ENCODE peak calls at places on chromosomes 11 and 22, in six cellular contexts. D is IMR-90, L is transverse colon, A is fibroblast of the aortic adventitia, H is mesendoderm, K is esophagus muscularis mucosa. B is an unnamed sample.

GRCh38 chr11:84384637-84385227 is 1098.6 kb upstream of the CCDC90B start:
- DNase-seq in D (peak), L (peak), A (peak), H (peak), K (no peak), B (peak)

GRCh38 chr22:19787849-19788141 is 27.2 kb downstream of the TBX1 start:
- DNase-seq in D (no peak), L (no peak), A (no peak), H (peak), K (no peak), B (no peak)

GRCh38 chr22:48100685-48101417 is 1338.4 kb downstream of the TBC1D22A start:
- DNase-seq in D (no peak), L (no peak), A (no peak), H (no peak), K (no peak), B (no peak)

GRCh38 chr22:24191381-24191841 is 10.1 kb downstream of the SUSD2 start:
- DNase-seq in D (no peak), L (no peak), A (no peak), H (no peak), K (no peak), B (no peak)

GRCh38 chr11:29125621-29126020 is 891.2 kb downstream of the KCNA4 start:
- DNase-seq in D (no peak), L (no peak), A (no peak), H (no peak), K (no peak), B (peak)

GRCh38 chr11:108857382-108857781 is 192.5 kb downstream of the DDX10 start:
- DNase-seq in D (no peak), L (no peak), A (peak), H (no peak), K (no peak), B (no peak)

GRCh38 chr11:45997599-45997998 is 75.1 kb downstream of the LARGE2 start:
- DNase-seq in D (no peak), L (no peak), A (no peak), H (peak), K (no peak), B (no peak)

GRCh38 chr11:70186420-70186819 is 16.7 kb upstream of the FADD start:
- DNase-seq in D (no peak), L (no peak), A (no peak), H (no peak), K (no peak), B (no peak)

GRCh38 chr11:126433989-126434949 is 78.8 kb downstream of the ST3GAL4 start:
- DNase-seq in D (no peak), L (no peak), A (no peak), H (no peak), K (no peak), B (no peak)

GRCh38 chr11:11998091-11998781 is 10.2 kb downstream of the DKK3 start:
- DNase-seq in D (peak), L (no peak), A (peak), H (no peak), K (no peak), B (peak)

GRCh38 chr22:36386900-36387663 is 685 bp downstream of the MYH9 start:
- DNase-seq in D (no peak), L (peak), A (no peak), H (no peak), K (no peak), B (no peak)

GRCh38 chr11:121485221-121485620 is 32.5 kb upstream of the SORL1-AS1 start:
- DNase-seq in D (no peak), L (no peak), A (no peak), H (no peak), K (no peak), B (no peak)

GRCh38 chr22:35482974-35483373 is 57.7 kb upstream of the RASD2 start:
- DNase-seq in D (no peak), L (no peak), A (no peak), H (no peak), K (no peak), B (no peak)

GRCh38 chr22:27381960-27382742 is 419.4 kb downstream of the MN1 start:
- DNase-seq in D (no peak), L (no peak), A (no peak), H (peak), K (peak), B (no peak)

GRCh38 chr11:33687733-33688479 is 12.7 kb downstream of the C11orf91 start:
- DNase-seq in D (peak), L (no peak), A (peak), H (peak), K (no peak), B (peak)

DNA sequence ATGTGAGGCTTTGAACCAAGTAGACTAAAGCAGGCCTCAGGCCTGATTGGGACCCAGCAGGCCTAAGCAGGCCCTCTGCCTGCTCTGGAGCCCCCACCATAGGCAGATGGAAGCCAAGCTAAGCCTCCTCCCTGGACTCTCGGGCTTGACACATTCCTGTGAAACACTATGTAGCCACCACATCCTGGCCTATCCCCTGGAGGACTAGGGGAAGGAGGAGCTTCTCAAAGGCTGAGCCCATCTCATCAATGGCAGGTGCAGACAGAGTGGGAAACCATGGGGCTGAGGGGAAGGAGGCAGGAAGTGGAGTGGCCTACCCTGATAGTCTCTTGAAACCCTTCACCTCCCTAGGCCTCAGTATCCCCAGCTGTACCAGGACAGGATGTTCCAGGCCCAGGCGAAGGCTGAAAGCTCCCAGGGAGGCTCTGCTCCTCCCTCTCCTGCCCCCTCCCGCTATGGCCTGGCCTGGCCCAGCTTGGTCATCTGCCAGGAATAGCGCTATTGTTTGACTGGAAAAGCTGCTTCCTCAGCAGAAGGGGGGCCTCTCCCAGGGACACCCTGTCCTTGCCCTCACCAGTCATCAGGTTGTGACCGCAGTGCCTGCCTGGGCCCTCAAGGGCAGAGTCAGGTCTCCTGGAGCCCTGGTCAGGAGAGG is 1.5 kb upstream of the CASTOR1 start:
- DNase-seq in D (peak), L (peak), A (peak), H (peak), K (peak), B (peak)
- H3K4me3 ChIP-seq in D (no peak), L (no peak), A (no peak), H (no peak), K (peak), B (no peak)

GRCh38 chr11:67649634-67650540 is 643 bp downstream of the ACY3 start:
- DNase-seq in D (no peak), L (no peak), A (no peak), H (no peak), K (no peak), B (no peak)
- H3K4me3 ChIP-seq in D (no peak), L (peak), A (no peak), H (no peak), K (peak), B (no peak)

GRCh38 chr11:13663631-13664071 is 4.8 kb upstream of the FAR1 start:
- DNase-seq in D (peak), L (peak), A (peak), H (no peak), K (no peak), B (no peak)

GRCh38 chr11:13661074-13661623 is 7.3 kb upstream of the FAR1 start:
- DNase-seq in D (no peak), L (no peak), A (no peak), H (no peak), K (no peak), B (no peak)

GRCh38 chr11:13667245-13667644 is 1.2 kb upstream of the FAR1 start:
- DNase-seq in D (peak), L (no peak), A (peak), H (no peak), K (no peak), B (peak)

GRCh38 chr11:13666708-13667107 is 1.8 kb upstream of the FAR1 start:
- DNase-seq in D (no peak), L (no peak), A (no peak), H (no peak), K (no peak), B (no peak)

GRCh38 chr11:13664351-13664750 is 4.1 kb upstream of the FAR1 start:
- DNase-seq in D (no peak), L (no peak), A (no peak), H (no peak), K (no peak), B (no peak)
- H3K4me3 ChIP-seq in D (no peak), L (no peak), A (no peak), H (no peak), K (no peak), B (no peak)

DNA sequence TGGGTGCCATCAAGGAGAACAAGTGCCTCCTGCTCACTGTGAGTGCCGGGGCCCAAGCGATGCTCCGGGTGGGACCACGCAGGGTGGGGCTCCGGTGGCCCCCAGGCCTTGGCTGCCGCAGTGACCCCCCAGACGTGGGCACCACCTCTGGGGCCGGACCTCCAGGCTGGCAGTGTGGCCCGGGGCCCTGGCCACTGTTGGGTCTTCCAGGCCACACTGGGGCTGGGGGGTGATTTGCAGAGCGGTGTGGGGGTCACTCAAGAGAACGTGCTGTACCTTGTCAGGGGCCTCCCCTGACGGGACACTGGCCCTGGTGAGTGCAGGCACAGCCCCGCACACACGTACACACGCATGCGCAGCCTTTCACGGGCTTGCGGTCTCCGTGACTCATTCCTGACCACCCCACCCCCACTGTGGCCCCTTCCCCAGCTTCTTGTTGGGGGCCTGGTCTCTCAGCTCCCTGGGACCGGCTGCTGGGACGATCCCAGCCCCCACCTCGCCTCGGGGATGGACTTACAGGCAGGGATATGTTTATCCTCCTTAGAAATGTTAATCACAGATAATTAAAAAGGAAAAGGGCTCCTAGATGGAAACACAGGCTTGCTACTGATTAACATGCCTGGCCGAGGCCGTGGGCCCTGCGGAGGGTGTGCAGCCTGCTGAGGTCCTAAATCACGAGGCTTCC is 20.2 kb downstream of the TSPAN4 start:
- DNase-seq in D (no peak), L (no peak), A (no peak), H (no peak), K (no peak), B (no peak)
- H3K4me3 ChIP-seq in D (no peak), L (no peak), A (no peak), H (no peak), K (no peak), B (no peak)